ENCODE peak calls at places on chromosomes 12 and 14, in eight cellular contexts. H, Z, M, N, Q, J, R and T are unnamed samples.

GRCh38 chr12:87866602-87867292 is 162.5 kb downstream of the C12orf50 start:
- DNase-seq in Q (peak), N (peak), Z (no peak), J (no peak), M (no peak), H (peak), R (no peak), T (peak)

GRCh38 chr12:6334940-6335450 is 6.9 kb downstream of the TNFRSF1A start:
- DNase-seq in Z (no peak), N (no peak), H (peak), J (no peak), M (no peak), Q (no peak), R (no peak), T (no peak)

GRCh38 chr12:109098671-109099070 is 1.3 kb downstream of the UNG start:
- DNase-seq in Q (no peak), M (no peak), N (peak), R (no peak), J (no peak), Z (no peak), H (peak), T (no peak)

GRCh38 chr14:52124791-52125661 is 56.2 kb upstream of the NID2 start:
- DNase-seq in Z (peak), Q (peak), R (no peak), N (peak), J (peak), H (peak), M (no peak), T (no peak)

GRCh38 chr14:75982724-75983358 is 1.0 kb upstream of the TGFB3 start:
- DNase-seq in M (peak), Q (no peak), H (peak), N (no peak), Z (no peak), J (no peak), R (no peak), T (peak)

GRCh38 chr12:121523741-121524140 is 57.1 kb downstream of the KDM2B start:
- DNase-seq in N (no peak), H (no peak), J (no peak), R (no peak), Q (no peak), Z (no peak), M (no peak), T (no peak)

GRCh38 chr14:26255213-26255612 is 342.6 kb downstream of the NOVA1 start:
- DNase-seq in H (peak), Z (no peak), R (no peak), Q (peak), J (peak), N (peak), M (no peak), T (peak)

GRCh38 chr12:91387461-91388134 is 205.0 kb upstream of the DCN start:
- DNase-seq in J (no peak), Q (no peak), R (no peak), N (no peak), H (no peak), M (no peak), Z (no peak), T (no peak)

GRCh38 chr14:94971750-94972149 is 185.6 kb downstream of the DICER1 start:
- DNase-seq in R (no peak), Q (no peak), J (no peak), M (no peak), N (no peak), H (peak), Z (no peak), T (no peak)

GRCh38 chr12:65999564-66000280 is 130.8 kb downstream of the LLPH start:
- DNase-seq in R (no peak), Z (no peak), Q (no peak), N (no peak), M (no peak), J (peak), H (peak), T (no peak)

GRCh38 chr12:123723011-123723410 is 10.9 kb downstream of the ATP6V0A2 start:
- DNase-seq in Q (no peak), Z (no peak), R (no peak), M (no peak), N (no peak), J (no peak), H (no peak), T (no peak)

GRCh38 chr14:101824339-101824727 is 62.8 kb downstream of the PPP2R5C start:
- DNase-seq in R (no peak), M (no peak), Z (no peak), J (no peak), Q (no peak), H (peak), N (no peak), T (no peak)

GRCh38 chr12:123149828-123150272 is 1.0 kb downstream of the PITPNM2 start:
- DNase-seq in J (no peak), N (peak), Q (peak), R (no peak), H (no peak), Z (no peak), M (peak), T (no peak)

GRCh38 chr14:91228112-91229004 is 16.1 kb downstream of the GPR68 start:
- DNase-seq in J (peak), Q (peak), M (no peak), R (peak), Z (peak), N (no peak), H (peak), T (no peak)

GRCh38 chr12:48812389-48812788 is 5.9 kb upstream of the CACNB3 start:
- DNase-seq in N (no peak), Q (no peak), M (no peak), Z (no peak), R (no peak), J (no peak), H (no peak), T (no peak)

GRCh38 chr12:120529641-120530314 is 820 bp upstream of the COQ5 start:
- DNase-seq in N (peak), Z (no peak), R (no peak), M (no peak), H (peak), Q (peak), J (no peak), T (peak)

GRCh38 chr12:6615802-6616201 is 8.6 kb upstream of the CHD4 start:
- DNase-seq in R (no peak), N (no peak), M (no peak), J (no peak), Q (no peak), Z (no peak), H (no peak), T (no peak)

GRCh38 chr12:56087220-56087619 is 7.3 kb downstream of the ERBB3 start:
- DNase-seq in J (no peak), Q (no peak), M (no peak), H (no peak), Z (no peak), N (no peak), R (no peak), T (no peak)

GRCh38 chr14:86799244-86799647 is 1193.7 kb downstream of the GALC start:
- DNase-seq in Q (no peak), R (no peak), N (no peak), Z (no peak), M (no peak), J (peak), H (peak), T (no peak)

GRCh38 chr14:69606258-69606657 is 5.1 kb upstream of the SUSD6 start:
- DNase-seq in H (no peak), J (no peak), R (no peak), Z (no peak), N (peak), Q (no peak), M (no peak), T (no peak)

GRCh38 chr12:101074940-101075680 is 134.9 kb downstream of the SLC5A8 start:
- DNase-seq in N (no peak), Z (no peak), R (no peak), H (no peak), J (no peak), Q (no peak), M (no peak), T (no peak)

GRCh38 chr12:109115758-109116610 is at the start of gene ACACB:
- DNase-seq in H (no peak), Q (peak), R (no peak), M (no peak), J (no peak), Z (no peak), N (peak), T (no peak)

GRCh38 chr14:36513451-36514277 is 6.4 kb downstream of the NKX2-1 start:
- DNase-seq in Z (no peak), M (no peak), Q (peak), H (no peak), J (no peak), R (no peak), N (peak), T (peak)

GRCh38 chr14:31261859-31262739 is 54.5 kb upstream of the HECTD1 start:
- DNase-seq in Q (no peak), R (no peak), N (peak), Z (no peak), M (no peak), J (no peak), H (peak), T (no peak)

GRCh38 chr14:50560929-50561280 is 960 bp downstream of the ATL1 start:
- DNase-seq in Z (no peak), M (peak), N (peak), H (peak), Q (peak), J (no peak), R (peak), T (peak)

GRCh38 chr14:73235531-73236155 is 1.7 kb upstream of the PAPLN start:
- DNase-seq in N (peak), M (peak), H (peak), Z (no peak), R (no peak), J (no peak), Q (peak), T (no peak)

GRCh38 chr14:102854397-102854703 is 68.1 kb upstream of the AMN start:
- DNase-seq in R (no peak), M (no peak), N (no peak), Z (no peak), J (no peak), H (no peak), Q (no peak), T (no peak)

GRCh38 chr12:46043972-46044520 is 53.7 kb upstream of the SCAF11 start:
- DNase-seq in Q (peak), J (no peak), N (no peak), M (no peak), R (no peak), Z (no peak), H (no peak), T (no peak)

GRCh38 chr14:31265701-31266398 is 58.3 kb upstream of the HECTD1 start:
- DNase-seq in Q (no peak), Z (no peak), H (peak), J (no peak), M (no peak), N (no peak), R (no peak), T (no peak)

GRCh38 chr12:57216014-57216891 is at the start of gene NXPH4:
- DNase-seq in H (no peak), J (no peak), Q (peak), N (peak), Z (peak), R (peak), M (peak), T (peak)